ENCODE peak calls at places on chromosomes 4 and X, in six cellular contexts. E, A, V, T, L and J are unnamed samples.

GRCh38 chr4:119795986-119796578 is 167.5 kb upstream of the PDE5A start:
- DNase-seq in T (no peak), L (no peak), E (no peak), V (no peak), A (no peak), J (no peak)

GRCh38 chrX:104833401-104833800 is 267.4 kb downstream of the IL1RAPL2 start:
- DNase-seq in T (no peak), V (no peak), L (no peak), E (no peak), A (no peak), J (no peak)

GRCh38 chr4:100497729-100498250 is 20.0 kb downstream of the EMCN start:
- DNase-seq in V (no peak), L (no peak), E (no peak), T (no peak), A (no peak), J (no peak)

GRCh38 chr4:34619531-34620109 is 1624.7 kb downstream of the ARAP2 start:
- DNase-seq in A (no peak), V (no peak), T (no peak), E (no peak), L (no peak), J (no peak)

GRCh38 chr4:100099746-100100145 is 90.5 kb downstream of the DDIT4L start:
- DNase-seq in A (no peak), T (no peak), V (no peak), E (no peak), L (no peak), J (no peak)

GRCh38 chr4:5870220-5870619 is 22.7 kb downstream of the CRMP1 start:
- DNase-seq in L (no peak), V (no peak), T (no peak), A (no peak), E (no peak), J (no peak)

GRCh38 chrX:153592966-153593688 is 5.8 kb downstream of the CCNQ start:
- DNase-seq in L (no peak), A (no peak), V (no peak), E (no peak), T (no peak), J (no peak)

GRCh38 chr4:187865914-187866313 is 129.7 kb upstream of the ZFP42 start:
- DNase-seq in A (no peak), E (no peak), L (no peak), V (no peak), T (no peak), J (no peak)

GRCh38 chrX:148223361-148223760 is 242.2 kb downstream of the FMR1NB start:
- DNase-seq in E (no peak), T (no peak), A (no peak), L (no peak), V (no peak), J (no peak)